ENCODE peak calls at places on chromosomes 7 and 10, in seven cellular contexts. W, X, A, O, F, T and M are unnamed samples.
A peak's percentile ranks its signal among the peaks of the same experiment; 100 is the strongest.

GRCh38 chr10:73997479-73997805 is 474 bp upstream of the VCL start:
- DNase-seq in X (no peak), A (no peak), T (no peak), O (no peak), F (no peak), W (no peak), M (no peak)

GRCh38 chr10:80279146-80279545 is 10.3 kb downstream of the MAT1A start:
- DNase-seq in T (no peak), A (no peak), X (no peak), O (no peak), W (no peak), F (no peak), M (no peak)

GRCh38 chr10:2885956-2886296 is 181.4 kb upstream of the PFKP start:
- DNase-seq in A (no peak), F (no peak), O (no peak), T (no peak), W (no peak), X (no peak), M (no peak)

GRCh38 chr10:128087884-128088695 is 38.1 kb downstream of the MKI67 start:
- DNase-seq in T (no peak), W (no peak), F (no peak), A (no peak), X (no peak), O (no peak), M (peak; percentile 32)

GRCh38 chr10:117860823-117861222 is 185.9 kb downstream of the RAB11FIP2 start:
- DNase-seq in W (no peak), X (peak; percentile 19), F (peak; percentile 32), T (no peak), O (no peak), A (no peak), M (peak; percentile 41)

GRCh38 chr7:33705333-33705833 is 200.0 kb upstream of the BMPER start:
- DNase-seq in W (no peak), X (no peak), A (no peak), T (no peak), O (no peak), F (no peak), M (no peak)

GRCh38 chr7:23009303-23009702 is 4.6 kb downstream of the HYCC1 start:
- DNase-seq in X (no peak), W (no peak), A (no peak), O (no peak), F (no peak), T (no peak), M (no peak)

GRCh38 chr7:155190608-155191536 is 106.8 kb upstream of the INSIG1 start:
- DNase-seq in X (no peak), W (peak; percentile 68), A (peak; percentile 37), T (peak; percentile 32), F (peak; percentile 77), O (no peak), M (peak; percentile 74)

GRCh38 chr10:1638889-1639418 is 98.4 kb downstream of the ADARB2 start:
- DNase-seq in A (no peak), F (no peak), X (no peak), T (no peak), O (no peak), W (no peak), M (no peak)

GRCh38 chr7:43612599-43613589 is 30.0 kb downstream of the STK17A start:
- DNase-seq in O (no peak), W (no peak), X (no peak), T (no peak), F (peak; percentile 26), A (no peak), M (no peak)

GRCh38 chr10:71605263-71605962 is 114.2 kb downstream of the C10orf105 start:
- DNase-seq in W (no peak), O (no peak), T (no peak), X (no peak), F (no peak), A (no peak), M (no peak)

GRCh38 chr7:76091506-76091905 is 43.6 kb downstream of the MDH2 start:
- DNase-seq in X (no peak), T (no peak), O (no peak), A (no peak), W (no peak), F (no peak), M (no peak)

GRCh38 chr10:75261813-75262725 is 26.3 kb upstream of the COMTD1 start:
- DNase-seq in O (no peak), W (no peak), T (no peak), A (no peak), F (no peak), X (no peak), M (peak; percentile 51)

GRCh38 chr10:71302874-71303568 is 16.0 kb upstream of the SLC29A3 start:
- DNase-seq in O (no peak), W (no peak), X (peak; percentile 61), T (no peak), F (peak; percentile 63), A (peak; percentile 32), M (peak; percentile 78)

GRCh38 chr7:2099036-2099957 is 133.4 kb downstream of the MAD1L1 start:
- DNase-seq in F (peak; percentile 58), O (no peak), A (no peak), W (peak; percentile 31), X (peak; percentile 85), T (peak; percentile 67), M (peak; percentile 43)

GRCh38 chr10:45444976-45445898 is 71.2 kb downstream of the ALOX5 start:
- DNase-seq in W (no peak), A (no peak), O (peak; percentile 32), X (no peak), F (peak; percentile 8), T (no peak), M (no peak)

GRCh38 chr7:925601-926000 is 28.9 kb downstream of the ADAP1 start:
- DNase-seq in A (no peak), F (no peak), W (peak; percentile 66), X (no peak), T (no peak), O (no peak), M (no peak)

GRCh38 chr7:44706788-44707557 is 41.7 kb upstream of the ZMIZ2 start:
- DNase-seq in O (no peak), W (no peak), X (no peak), A (no peak), F (no peak), T (no peak), M (no peak)

GRCh38 chr10:132939957-132940790 is 2.2 kb downstream of the CFAP46 start:
- DNase-seq in F (peak; percentile 87), T (peak; percentile 41), O (peak; percentile 44), A (peak; percentile 48), X (peak; percentile 42), W (no peak), M (peak; percentile 74)

GRCh38 chr10:69718951-69719350 is 82.8 kb upstream of the COL13A1 start:
- DNase-seq in W (no peak), X (no peak), T (no peak), O (no peak), F (no peak), A (no peak), M (no peak)

GRCh38 chr10:6583447-6583846 is 3.4 kb upstream of the PRKCQ start:
- DNase-seq in W (peak; percentile 84), F (no peak), A (no peak), O (no peak), T (no peak), X (no peak), M (no peak)

GRCh38 chr7:47380325-47381131 is 201.4 kb downstream of the TNS3 start:
- DNase-seq in X (no peak), T (no peak), A (peak; percentile 11), F (no peak), O (no peak), W (no peak), M (peak; percentile 81)

GRCh38 chr7:51236470-51237127 is 80.0 kb downstream of the COBL start:
- DNase-seq in O (no peak), F (no peak), A (no peak), X (no peak), W (no peak), T (no peak), M (no peak)

GRCh38 chr7:148286150-148286549 is 304.4 kb upstream of the C7orf33 start:
- DNase-seq in O (no peak), W (no peak), A (no peak), T (no peak), X (no peak), F (no peak), M (peak; percentile 50)

GRCh38 chr10:98323221-98324164 is 55.5 kb upstream of the LOXL4 start:
- DNase-seq in T (peak; percentile 6), O (no peak), W (no peak), X (peak; percentile 65), A (no peak), F (no peak), M (no peak)

GRCh38 chr7:149196151-149196704 is 882 bp downstream of the ZNF282 start:
- DNase-seq in O (no peak), T (peak; percentile 8), F (peak; percentile 29), W (no peak), A (no peak), X (no peak), M (peak; percentile 30)

GRCh38 chr10:69437321-69438259 is 13.7 kb upstream of the TSPAN15 start:
- DNase-seq in T (no peak), W (no peak), X (no peak), F (no peak), O (no peak), A (no peak), M (no peak)

GRCh38 chr7:113487925-113488731 is 369.8 kb upstream of the SMIM30 start:
- DNase-seq in X (no peak), T (no peak), F (no peak), O (no peak), W (no peak), A (no peak), M (no peak)